ENCODE peak calls at places on chromosomes 2 and 18, in eight cellular contexts. One of them, this sample, is unnamed.

GRCh38 chr2:38572167-38572566 is 30.6 kb downstream of the HNRNPLL start:
- DNase-seq in putamen: peak; percentile 69
- DNase-seq in GM12891: no peak
- DNase-seq in NCI-H1092 treated with DMSO at 0.1 percent for 48 hours: no peak
- DNase-seq in GM13977: no peak
- DNase-seq in islet precursor cell: no peak
- DNase-seq in frontal cortex: no peak
- DNase-seq in T follicular helper cell: no peak
- DNase-seq in this sample: no peak

GRCh38 chr2:197777823-197778407 is 7.2 kb downstream of the BOLL start:
- DNase-seq in putamen: peak; percentile 7
- DNase-seq in GM12891: no peak
- DNase-seq in NCI-H1092 treated with DMSO at 0.1 percent for 48 hours: peak; percentile 17
- DNase-seq in GM13977: peak; percentile 31
- DNase-seq in islet precursor cell: no peak
- DNase-seq in frontal cortex: peak; percentile 24
- DNase-seq in T follicular helper cell: peak; percentile 3
- DNase-seq in this sample: no peak

GRCh38 chr2:190583507-190584337 is 49.2 kb upstream of the NEMP2 start:
- DNase-seq in putamen: no peak
- DNase-seq in GM12891: no peak
- DNase-seq in NCI-H1092 treated with DMSO at 0.1 percent for 48 hours: no peak
- DNase-seq in GM13977: no peak
- DNase-seq in islet precursor cell: no peak
- DNase-seq in frontal cortex: no peak
- DNase-seq in T follicular helper cell: no peak
- DNase-seq in this sample: no peak

GRCh38 chr2:209663149-209663548 is 108.5 kb upstream of the UNC80 start:
- DNase-seq in putamen: no peak
- DNase-seq in GM12891: no peak
- DNase-seq in NCI-H1092 treated with DMSO at 0.1 percent for 48 hours: peak; percentile 29
- DNase-seq in GM13977: no peak
- DNase-seq in islet precursor cell: peak; percentile 84
- DNase-seq in frontal cortex: no peak
- DNase-seq in T follicular helper cell: no peak
- DNase-seq in this sample: no peak

GRCh38 chr18:46079336-46079735 is 7.3 kb upstream of the PSTPIP2 start:
- DNase-seq in putamen: no peak
- DNase-seq in GM12891: no peak
- DNase-seq in NCI-H1092 treated with DMSO at 0.1 percent for 48 hours: no peak
- DNase-seq in GM13977: no peak
- DNase-seq in islet precursor cell: no peak
- DNase-seq in frontal cortex: no peak
- DNase-seq in T follicular helper cell: no peak
- DNase-seq in this sample: no peak

GRCh38 chr2:86382108-86382507 is 44.7 kb upstream of the REEP1 start:
- DNase-seq in putamen: no peak
- DNase-seq in GM12891: no peak
- DNase-seq in NCI-H1092 treated with DMSO at 0.1 percent for 48 hours: no peak
- DNase-seq in GM13977: no peak
- DNase-seq in islet precursor cell: no peak
- DNase-seq in frontal cortex: no peak
- DNase-seq in T follicular helper cell: no peak
- DNase-seq in this sample: no peak

GRCh38 chr18:53544926-53545325 is 679.5 kb downstream of the MBD2 start:
- DNase-seq in putamen: no peak
- DNase-seq in GM12891: no peak
- DNase-seq in NCI-H1092 treated with DMSO at 0.1 percent for 48 hours: no peak
- DNase-seq in GM13977: no peak
- DNase-seq in islet precursor cell: no peak
- DNase-seq in frontal cortex: no peak
- DNase-seq in T follicular helper cell: no peak
- DNase-seq in this sample: no peak

GRCh38 chr18:24009651-24010333 is 4.8 kb upstream of the TTC39C start:
- DNase-seq in putamen: no peak
- DNase-seq in GM12891: no peak
- DNase-seq in NCI-H1092 treated with DMSO at 0.1 percent for 48 hours: peak; percentile 38
- DNase-seq in GM13977: no peak
- DNase-seq in islet precursor cell: peak; percentile 26
- DNase-seq in frontal cortex: no peak
- DNase-seq in T follicular helper cell: no peak
- DNase-seq in this sample: no peak

GRCh38 chr2:114610677-114611076 is 168.2 kb downstream of the DPP10 start:
- DNase-seq in putamen: no peak
- DNase-seq in GM12891: no peak
- DNase-seq in NCI-H1092 treated with DMSO at 0.1 percent for 48 hours: no peak
- DNase-seq in GM13977: no peak
- DNase-seq in islet precursor cell: peak; percentile 62
- DNase-seq in frontal cortex: no peak
- DNase-seq in T follicular helper cell: no peak
- DNase-seq in this sample: no peak

GRCh38 chr2:42141687-42142475 is 27.3 kb upstream of the EML4 start:
- DNase-seq in putamen: peak; percentile 32
- DNase-seq in GM12891: no peak
- DNase-seq in NCI-H1092 treated with DMSO at 0.1 percent for 48 hours: peak; percentile 22
- DNase-seq in GM13977: no peak
- DNase-seq in islet precursor cell: peak; percentile 76
- DNase-seq in frontal cortex: no peak
- DNase-seq in T follicular helper cell: peak; percentile 27
- DNase-seq in this sample: no peak

GRCh38 chr18:5980721-5981120 is 85.4 kb upstream of the TMEM200C start:
- DNase-seq in putamen: no peak
- DNase-seq in GM12891: no peak
- DNase-seq in NCI-H1092 treated with DMSO at 0.1 percent for 48 hours: no peak
- DNase-seq in GM13977: no peak
- DNase-seq in islet precursor cell: peak; percentile 42
- DNase-seq in frontal cortex: no peak
- DNase-seq in T follicular helper cell: no peak
- DNase-seq in this sample: no peak

GRCh38 chr2:75324141-75324540 is 124.8 kb upstream of the TACR1 start:
- DNase-seq in putamen: no peak
- DNase-seq in GM12891: no peak
- DNase-seq in NCI-H1092 treated with DMSO at 0.1 percent for 48 hours: no peak
- DNase-seq in GM13977: no peak
- DNase-seq in islet precursor cell: peak; percentile 80
- DNase-seq in frontal cortex: no peak
- DNase-seq in T follicular helper cell: no peak
- DNase-seq in this sample: no peak

GRCh38 chr2:73990531-73990930 is 5.8 kb downstream of the TET3 start:
- DNase-seq in putamen: no peak
- DNase-seq in GM12891: no peak
- DNase-seq in NCI-H1092 treated with DMSO at 0.1 percent for 48 hours: no peak
- DNase-seq in GM13977: no peak
- DNase-seq in islet precursor cell: no peak
- DNase-seq in frontal cortex: no peak
- DNase-seq in T follicular helper cell: no peak
- DNase-seq in this sample: no peak

GRCh38 chr18:24118750-24119577 is 19.9 kb upstream of the CABYR start:
- DNase-seq in putamen: peak; percentile 65
- DNase-seq in GM12891: no peak
- DNase-seq in NCI-H1092 treated with DMSO at 0.1 percent for 48 hours: peak; percentile 87
- DNase-seq in GM13977: peak; percentile 65
- DNase-seq in islet precursor cell: peak; percentile 72
- DNase-seq in frontal cortex: peak; percentile 37
- DNase-seq in T follicular helper cell: peak; percentile 68
- DNase-seq in this sample: peak; percentile 47

GRCh38 chr18:56402872-56403516 is 235.4 kb downstream of the TXNL1 start:
- DNase-seq in putamen: no peak
- DNase-seq in GM12891: no peak
- DNase-seq in NCI-H1092 treated with DMSO at 0.1 percent for 48 hours: no peak
- DNase-seq in GM13977: no peak
- DNase-seq in islet precursor cell: no peak
- DNase-seq in frontal cortex: no peak
- DNase-seq in T follicular helper cell: no peak
- DNase-seq in this sample: no peak

GRCh38 chr2:20625920-20626697 is 24.8 kb downstream of the HS1BP3 start:
- DNase-seq in putamen: no peak
- DNase-seq in GM12891: no peak
- DNase-seq in NCI-H1092 treated with DMSO at 0.1 percent for 48 hours: no peak
- DNase-seq in GM13977: no peak
- DNase-seq in islet precursor cell: no peak
- DNase-seq in frontal cortex: no peak
- DNase-seq in T follicular helper cell: no peak
- DNase-seq in this sample: no peak

GRCh38 chr2:71299507-71299906 is 32.1 kb upstream of the ZNF638 start:
- DNase-seq in putamen: no peak
- DNase-seq in GM12891: peak; percentile 16
- DNase-seq in NCI-H1092 treated with DMSO at 0.1 percent for 48 hours: peak; percentile 0
- DNase-seq in GM13977: peak; percentile 50
- DNase-seq in islet precursor cell: no peak
- DNase-seq in frontal cortex: peak; percentile 10
- DNase-seq in T follicular helper cell: no peak
- DNase-seq in this sample: no peak

GRCh38 chr18:37383036-37383788 is 182.4 kb downstream of the CELF4 start:
- DNase-seq in putamen: no peak
- DNase-seq in GM12891: no peak
- DNase-seq in NCI-H1092 treated with DMSO at 0.1 percent for 48 hours: no peak
- DNase-seq in GM13977: no peak
- DNase-seq in islet precursor cell: no peak
- DNase-seq in frontal cortex: no peak
- DNase-seq in T follicular helper cell: no peak
- DNase-seq in this sample: no peak